ENCODE peak calls at places on chromosomes 1 and 21, in eight cellular contexts. H, E, F, Q, C, W, P and G are unnamed samples.

GRCh38 chr1:164707868-164708331 is 148.9 kb downstream of the PBX1 start:
- DNase-seq in H (peak), E (no peak), F (no peak), Q (peak), C (peak), W (no peak), P (no peak), G (no peak)

GRCh38 chr1:36737767-36738166 is 255.1 kb upstream of the CSF3R start:
- DNase-seq in H (no peak), E (no peak), F (peak), Q (no peak), C (peak), W (no peak), P (no peak), G (peak)

GRCh38 chr1:109398343-109399225 is 866 bp upstream of the SORT1 start:
- DNase-seq in H (no peak), E (no peak), F (peak), Q (no peak), C (no peak), W (no peak), P (no peak), G (no peak)

GRCh38 chr1:42973304-42973703 is 14.6 kb upstream of the SLC2A1 start:
- DNase-seq in H (no peak), E (no peak), F (no peak), Q (no peak), C (no peak), W (no peak), P (no peak), G (no peak)

GRCh38 chr1:174152424-174152823 is 6.9 kb upstream of the RABGAP1L start:
- DNase-seq in H (no peak), E (no peak), F (no peak), Q (no peak), C (no peak), W (no peak), P (no peak), G (no peak)

GRCh38 chr1:2135425-2135824 is 59.1 kb downstream of the FAAP20 start:
- DNase-seq in H (no peak), E (no peak), F (peak), Q (peak), C (peak), W (peak), P (peak), G (peak)

GRCh38 chr1:62218603-62219002 is 24.0 kb downstream of the L1TD1 start:
- DNase-seq in H (no peak), E (no peak), F (no peak), Q (no peak), C (no peak), W (no peak), P (no peak), G (no peak)

GRCh38 chr1:208254862-208255261 is 10.7 kb upstream of the PLXNA2 start:
- DNase-seq in H (no peak), E (no peak), F (no peak), Q (no peak), C (no peak), W (no peak), P (no peak), G (no peak)

GRCh38 chr1:43565600-43566360 is 35.1 kb downstream of the PTPRF start:
- DNase-seq in H (no peak), E (peak), F (peak), Q (peak), C (peak), W (peak), P (peak), G (peak)

GRCh38 chr1:95021794-95022193 is 51.0 kb downstream of the ALG14 start:
- DNase-seq in H (no peak), E (no peak), F (no peak), Q (peak), C (peak), W (no peak), P (no peak), G (no peak)

GRCh38 chr1:27789511-27790154 is 16.6 kb downstream of the STX12 start:
- DNase-seq in H (no peak), E (no peak), F (no peak), Q (no peak), C (no peak), W (no peak), P (no peak), G (no peak)

GRCh38 chr1:203172184-203173115 is 3.2 kb downstream of the MYBPH start:
- DNase-seq in H (peak), E (no peak), F (peak), Q (no peak), C (peak), W (peak), P (peak), G (peak)

GRCh38 chr1:214107322-214108096 is 119.7 kb downstream of the PROX1 start:
- DNase-seq in H (no peak), E (no peak), F (no peak), Q (no peak), C (no peak), W (peak), P (no peak), G (no peak)

GRCh38 chr1:180131510-180131909 is 23.2 kb upstream of the QSOX1 start:
- DNase-seq in H (peak), E (no peak), F (no peak), Q (no peak), C (no peak), W (no peak), P (peak), G (no peak)

GRCh38 chr21:18049461-18049860 is 195.2 kb upstream of the CHODL start:
- DNase-seq in H (no peak), E (no peak), F (no peak), Q (no peak), C (no peak), W (no peak), P (no peak), G (no peak)

GRCh38 chr21:44869860-44870747 is 3.4 kb downstream of the PTTG1IP start:
- DNase-seq in H (peak), E (no peak), F (peak), Q (peak), C (peak), W (peak), P (peak), G (peak)

GRCh38 chr1:9196129-9197040 is 38.2 kb upstream of the H6PD start:
- DNase-seq in H (peak), E (peak), F (peak), Q (peak), C (peak), W (peak), P (peak), G (peak)

GRCh38 chr1:117161887-117162286 is 40.3 kb upstream of the TRIM45 start:
- DNase-seq in H (peak), E (no peak), F (no peak), Q (no peak), C (no peak), W (no peak), P (no peak), G (no peak)

GRCh38 chr1:156496211-156496761 is 4.3 kb downstream of the MEF2D start:
- DNase-seq in H (no peak), E (no peak), F (no peak), Q (no peak), C (no peak), W (peak), P (no peak), G (peak)

GRCh38 chr1:29939086-29939485 is 702.8 kb downstream of the PTPRU start:
- DNase-seq in H (no peak), E (no peak), F (no peak), Q (no peak), C (no peak), W (no peak), P (no peak), G (no peak)

GRCh38 chr1:239918633-239919032 is 173.1 kb upstream of the FMN2 start:
- DNase-seq in H (no peak), E (no peak), F (no peak), Q (no peak), C (no peak), W (no peak), P (no peak), G (no peak)

GRCh38 chr1:24209097-24209496 is 22.0 kb upstream of the IFNLR1 start:
- DNase-seq in H (no peak), E (no peak), F (no peak), Q (no peak), C (no peak), W (no peak), P (no peak), G (no peak)

GRCh38 chr1:112618114-112618720 is 724 bp downstream of the ST7L start:
- DNase-seq in H (peak), E (no peak), F (peak), Q (no peak), C (no peak), W (no peak), P (no peak), G (no peak)

GRCh38 chr1:98940069-98940468 is 64.6 kb downstream of the PLPPR5 start:
- DNase-seq in H (no peak), E (no peak), F (no peak), Q (no peak), C (no peak), W (no peak), P (no peak), G (no peak)

GRCh38 chr1:246567258-246568235 is 1.3 kb downstream of the CNST start:
- DNase-seq in H (peak), E (no peak), F (peak), Q (no peak), C (no peak), W (no peak), P (no peak), G (no peak)

GRCh38 chr1:52602328-52603300 is at the start of gene GPX7:
- DNase-seq in H (no peak), E (no peak), F (peak), Q (peak), C (peak), W (peak), P (peak), G (peak)

GRCh38 chr1:110235839-110236682 is 25.9 kb downstream of the KCNC4 start:
- DNase-seq in H (peak), E (no peak), F (no peak), Q (no peak), C (no peak), W (no peak), P (no peak), G (no peak)

GRCh38 chr1:226692067-226692792 is 46.9 kb downstream of the ITPKB start:
- DNase-seq in H (no peak), E (no peak), F (no peak), Q (no peak), C (no peak), W (no peak), P (no peak), G (no peak)
- H3K27ac ChIP-seq in H (no peak), E (no peak), F (no peak), Q (peak), C (no peak), W (no peak), P (peak), G (peak)

GRCh38 chr1:169327875-169328274 is 39.7 kb downstream of the NME7 start:
- DNase-seq in H (no peak), E (no peak), F (no peak), Q (no peak), C (no peak), W (no peak), P (no peak), G (no peak)

GRCh38 chr1:169326644-169327316 is 40.8 kb downstream of the NME7 start:
- DNase-seq in H (peak), E (no peak), F (no peak), Q (no peak), C (no peak), W (no peak), P (no peak), G (no peak)

GRCh38 chr1:169322138-169322537 is 45.5 kb downstream of the NME7 start:
- DNase-seq in H (no peak), E (no peak), F (no peak), Q (no peak), C (no peak), W (no peak), P (no peak), G (no peak)

GRCh38 chr1:169321539-169321938 is 46.1 kb downstream of the NME7 start:
- DNase-seq in H (peak), E (no peak), F (no peak), Q (no peak), C (no peak), W (no peak), P (no peak), G (no peak)

DNA sequence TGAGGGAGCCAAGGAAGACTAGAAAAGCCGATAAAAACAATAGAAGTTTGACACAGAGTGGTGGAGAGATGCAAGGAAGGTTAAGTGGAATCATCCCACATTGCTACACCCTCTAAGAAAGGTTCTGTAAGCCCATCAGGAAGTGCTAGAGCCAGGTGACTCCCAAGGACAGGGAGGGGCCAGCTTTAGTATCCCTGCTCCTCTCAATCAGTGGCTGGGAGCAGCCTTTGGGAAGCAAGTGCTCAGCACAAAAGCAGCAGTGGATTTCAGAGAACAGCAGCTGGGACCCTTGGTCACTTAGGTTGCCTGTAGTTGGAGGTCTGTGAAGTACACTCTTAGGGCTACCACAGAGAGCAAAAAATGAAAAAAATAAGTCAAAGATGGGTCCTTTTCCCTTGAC is 42.5 kb downstream of the NME7 start:
- DNase-seq in H (peak), E (no peak), F (peak), Q (no peak), C (no peak), W (no peak), P (no peak), G (no peak)
- H3K27ac ChIP-seq in H (no peak), E (no peak), F (no peak), Q (no peak), C (no peak), W (no peak), P (no peak), G (no peak)

GRCh38 chr1:85700422-85700821 is 7.8 kb downstream of the ZNHIT6 start:
- DNase-seq in H (no peak), E (no peak), F (no peak), Q (no peak), C (no peak), W (no peak), P (no peak), G (no peak)

GRCh38 chr1:85692730-85693314 is 15.4 kb downstream of the ZNHIT6 start:
- DNase-seq in H (peak), E (no peak), F (no peak), Q (no peak), C (no peak), W (no peak), P (no peak), G (no peak)

DNA sequence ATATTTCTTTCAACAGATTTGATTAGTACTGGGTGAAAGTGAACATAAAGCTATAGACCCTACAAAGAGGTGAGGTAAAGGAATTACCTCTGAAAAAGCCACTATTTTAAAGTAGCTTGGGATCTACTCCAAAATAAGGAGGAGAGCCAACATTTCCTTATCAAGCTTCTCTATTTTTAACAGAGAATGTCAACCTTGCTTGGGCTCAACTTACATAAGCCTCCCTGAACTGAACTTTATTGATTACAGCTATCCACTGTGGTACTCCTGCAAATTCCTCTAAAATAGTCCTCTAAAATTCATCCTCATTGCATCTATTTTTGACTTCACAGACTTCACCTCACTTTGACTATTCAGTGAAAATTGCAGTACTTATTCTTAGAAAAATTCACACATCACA is 10.3 kb downstream of the ZNHIT6 start:
- DNase-seq in H (no peak), E (no peak), F (no peak), Q (no peak), C (no peak), W (no peak), P (no peak), G (no peak)
- H3K27ac ChIP-seq in H (no peak), E (no peak), F (no peak), Q (no peak), C (no peak), W (no peak), P (no peak), G (no peak)

GRCh38 chr1:225849905-225850304 is 32.3 kb downstream of the TMEM63A start:
- DNase-seq in H (no peak), E (no peak), F (no peak), Q (peak), C (no peak), W (peak), P (no peak), G (peak)
- H3K27ac ChIP-seq in H (no peak), E (no peak), F (no peak), Q (no peak), C (no peak), W (peak), P (no peak), G (no peak)